ENCODE peak calls at places on chromosome 1, in seven cellular contexts. T is stomach, M is suprapubic skin, K is transverse colon, F is esophagus muscularis mucosa, B is K562, H is H1. X is an unnamed sample.

GRCh38 chr1:172105230-172105629 is 263.9 kb downstream of the DNM3 start:
- DNase-seq in H (no peak), T (no peak), K (no peak), B (no peak), F (no peak), M (no peak), X (no peak)

GRCh38 chr1:175016073-175016722 is 7.0 kb downstream of the MRPS14 start:
- DNase-seq in F (no peak), K (no peak), H (no peak), T (no peak), M (no peak), B (no peak), X (no peak)

GRCh38 chr1:13617773-13618172 is 34.1 kb downstream of the PDPN start:
- DNase-seq in M (no peak), H (no peak), F (no peak), T (no peak), B (no peak), K (no peak), X (no peak)

GRCh38 chr1:194829492-194829891 is 1643.1 kb upstream of the B3GALT2 start:
- DNase-seq in F (no peak), K (no peak), M (no peak), B (no peak), H (no peak), T (no peak), X (no peak)

GRCh38 chr1:17427696-17428660 is 11.5 kb downstream of the RCC2 start:
- DNase-seq in T (peak), F (no peak), M (no peak), H (no peak), K (peak), B (no peak), X (no peak)

GRCh38 chr1:22870201-22870871 is 102.3 kb downstream of the LACTBL1 start:
- DNase-seq in F (no peak), B (no peak), H (no peak), M (no peak), T (peak), K (no peak), X (no peak)

GRCh38 chr1:100928128-100928527 is 32.2 kb downstream of the SLC30A7 start:
- DNase-seq in H (no peak), K (no peak), F (no peak), M (no peak), B (peak), T (no peak), X (no peak)

GRCh38 chr1:145916745-145917144 is 1.8 kb downstream of the PEX11B start:
- DNase-seq in K (no peak), F (no peak), B (no peak), M (no peak), H (no peak), T (no peak), X (no peak)

GRCh38 chr1:30966690-30967369 is 58.3 kb upstream of the SDC3 start:
- DNase-seq in M (no peak), B (peak), T (no peak), K (no peak), F (no peak), H (no peak), X (no peak)

GRCh38 chr1:227891223-227891954 is 56.3 kb downstream of the WNT9A start:
- DNase-seq in B (no peak), T (peak), K (peak), F (peak), M (no peak), H (no peak), X (peak)

GRCh38 chr1:13996334-13996733 is 296.3 kb downstream of the PRDM2 start:
- DNase-seq in K (no peak), B (no peak), M (no peak), H (peak), F (no peak), T (no peak), X (no peak)

GRCh38 chr1:231122143-231122542 is 39.7 kb upstream of the TRIM67 start:
- DNase-seq in M (no peak), T (no peak), F (no peak), K (no peak), B (no peak), H (no peak), X (no peak)

GRCh38 chr1:169894424-169895145 is 889 bp upstream of the SCYL3 start:
- DNase-seq in B (peak), K (no peak), F (no peak), M (no peak), H (no peak), T (no peak), X (no peak)

GRCh38 chr1:87867631-87868030 is 539.0 kb downstream of the LMO4 start:
- DNase-seq in H (no peak), B (no peak), K (no peak), M (no peak), F (no peak), T (no peak), X (no peak)

GRCh38 chr1:27111771-27112573 is 43.0 kb downstream of the SLC9A1 start:
- DNase-seq in T (peak), F (peak), K (peak), M (peak), H (no peak), B (peak), X (peak)

GRCh38 chr1:204261746-204262505 is 48.1 kb upstream of the GOLT1A start:
- DNase-seq in B (no peak), M (no peak), F (no peak), T (no peak), H (no peak), K (no peak), X (no peak)

GRCh38 chr1:225468270-225469020 is 40.6 kb upstream of the LBR start:
- DNase-seq in F (no peak), K (no peak), B (no peak), T (no peak), M (peak), H (no peak), X (peak)

GRCh38 chr1:119711804-119712341 is at the start of gene PHGDH:
- DNase-seq in B (peak), T (peak), K (peak), M (peak), F (no peak), H (no peak), X (peak)
- TF ChIP-seq EP300 in B (no peak), T (no peak), K (no peak), M (no peak), F (no peak), H (no peak), X (no peak)

GRCh38 chr1:5640845-5641244 is 351.4 kb downstream of the NPHP4 start:
- DNase-seq in F (no peak), H (no peak), M (no peak), T (peak), K (no peak), B (no peak), X (no peak)

GRCh38 chr1:5634893-5635292 is 357.3 kb downstream of the NPHP4 start:
- DNase-seq in T (no peak), M (no peak), B (no peak), H (no peak), K (no peak), F (no peak), X (no peak)

GRCh38 chr1:5638582-5638981 is 353.6 kb downstream of the NPHP4 start:
- DNase-seq in T (no peak), B (no peak), F (no peak), K (no peak), M (no peak), H (no peak), X (no peak)

GRCh38 chr1:5639323-5639722 is 352.9 kb downstream of the NPHP4 start:
- DNase-seq in M (peak), K (no peak), T (peak), F (no peak), B (no peak), H (no peak), X (no peak)

GRCh38 chr1:5637171-5637570 is 355.1 kb downstream of the NPHP4 start:
- DNase-seq in K (peak), B (no peak), T (peak), F (no peak), M (peak), H (no peak), X (no peak)
- TF ChIP-seq POLR2AphosphoS5 in K (no peak), B (no peak), T (no peak), F (no peak), M (no peak), H (no peak), X (no peak)

DNA sequence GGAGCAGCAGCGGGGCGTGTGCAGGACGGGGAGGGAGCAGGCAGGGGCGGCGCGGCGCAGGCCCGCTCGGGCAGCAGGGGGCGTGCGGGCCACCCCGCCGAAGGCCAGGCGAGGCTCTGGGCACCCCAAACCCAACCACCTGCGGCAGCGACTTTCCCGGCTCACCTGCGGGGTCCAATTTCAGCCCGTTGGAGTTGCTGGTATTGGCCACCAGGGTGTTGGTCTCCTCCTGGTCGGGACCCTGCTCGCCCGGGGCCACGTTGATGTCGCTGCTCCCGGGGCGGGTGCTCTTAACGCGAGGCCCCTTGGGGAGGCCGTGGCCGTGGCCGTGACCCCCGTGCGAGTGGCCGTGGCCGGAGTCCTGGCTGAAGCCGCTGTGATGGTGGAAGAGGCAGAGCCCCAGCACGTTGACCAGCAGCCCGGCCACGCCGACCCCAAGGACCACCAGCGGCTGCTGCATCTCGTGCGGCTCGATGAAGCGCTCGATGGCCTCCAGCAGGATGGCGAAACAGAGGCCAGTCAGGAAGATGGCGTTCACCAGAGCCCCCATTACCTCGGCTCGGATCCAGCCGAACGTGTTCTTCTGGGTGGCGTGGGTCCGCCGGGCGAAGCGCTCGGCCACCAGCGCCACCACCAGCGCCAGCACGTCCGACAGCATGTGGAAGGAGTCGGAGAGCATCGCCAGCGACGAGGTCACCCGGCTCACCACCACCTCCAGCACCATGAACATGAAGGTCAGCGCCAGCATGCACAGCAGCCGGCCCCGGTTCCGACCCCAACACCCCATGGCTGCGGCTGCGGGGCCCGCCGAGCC is 928 bp downstream of the SLC30A1 start:
- DNase-seq in H (peak), B (peak), M (peak), F (peak), T (peak), K (peak), X (peak)
- TF ChIP-seq POLR2A in H (peak), B (no peak), M (no peak), F (no peak), T (no peak), K (peak), X (no peak)

DNA sequence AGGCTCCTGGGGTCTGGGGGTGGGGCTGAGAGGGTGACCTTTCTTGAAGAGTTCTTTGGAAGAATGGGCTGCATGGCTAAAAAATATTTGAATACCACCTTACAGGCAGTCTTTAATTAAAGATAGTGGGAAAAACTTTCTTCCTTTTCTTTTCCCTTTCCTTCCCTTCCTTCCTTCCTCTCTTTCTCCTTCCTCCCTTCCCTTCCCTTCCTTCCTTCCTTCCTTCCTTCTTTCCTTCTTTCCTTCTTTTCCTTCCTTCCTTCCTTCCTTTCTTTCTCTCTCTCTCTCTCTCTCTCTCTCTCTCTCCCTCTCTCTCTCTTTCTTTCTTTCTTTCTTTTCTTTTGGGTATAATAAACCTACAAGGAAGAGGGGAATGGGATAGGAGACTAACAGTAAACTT is 77.8 kb upstream of the EDN2 start:
- DNase-seq in K (no peak), H (no peak), T (no peak), M (no peak), F (no peak), B (no peak), X (no peak)
- TF ChIP-seq EP300 in K (no peak), H (no peak), T (no peak), M (no peak), F (no peak), B (no peak), X (no peak)

GRCh38 chr1:81126989-81127571 is 673.7 kb upstream of the ADGRL2 start:
- DNase-seq in B (no peak), T (no peak), M (no peak), K (no peak), F (no peak), H (no peak), X (no peak)
- TF ChIP-seq POLR2AphosphoS5 in B (no peak), T (no peak), M (no peak), K (no peak), F (no peak), H (no peak), X (no peak)

DNA sequence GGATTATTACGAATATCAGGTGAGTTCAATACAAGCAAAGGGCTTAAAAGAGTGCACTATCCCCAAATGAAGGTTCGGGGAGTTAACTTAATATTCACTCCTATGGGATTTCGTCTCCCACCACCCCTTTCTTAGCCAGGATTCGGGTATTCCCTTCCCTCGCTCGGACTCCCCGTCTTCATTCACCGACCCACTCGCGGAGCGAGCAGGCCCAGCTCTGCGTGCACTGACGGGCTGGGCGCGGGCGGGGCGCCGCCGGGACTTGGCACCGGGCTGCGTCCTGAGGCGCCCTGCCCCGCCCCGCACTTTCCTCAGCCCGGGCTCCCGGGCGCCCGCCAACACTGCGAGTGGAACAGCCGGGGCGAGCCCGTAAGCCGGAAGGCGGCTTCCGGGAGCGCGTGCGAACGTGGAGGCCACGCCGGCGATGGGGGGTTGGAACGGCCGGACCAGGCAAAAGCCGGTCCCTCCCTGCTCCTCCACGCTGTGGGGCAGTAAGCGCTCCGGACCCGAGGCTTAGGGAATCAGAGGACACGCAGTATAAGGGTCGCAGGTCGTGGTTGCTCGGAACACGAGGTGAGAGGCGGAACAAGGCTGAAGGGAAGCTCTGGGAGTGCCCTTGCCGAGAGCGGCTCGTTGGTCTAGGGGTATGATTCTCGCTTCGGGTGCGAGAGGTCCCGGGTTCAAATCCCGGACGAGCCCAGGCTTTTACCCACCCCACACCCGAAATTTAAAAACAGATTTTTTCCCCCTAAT is 7.5 kb upstream of the MPZL1 start:
- DNase-seq in B (peak), F (peak), H (no peak), T (peak), M (peak), K (peak), X (peak)
- TF ChIP-seq POLR2A in B (peak), F (peak), H (no peak), T (no peak), M (no peak), K (peak), X (no peak)

X was measured in sigmoid colon.